ENCODE peak calls at places on chromosomes 11 and 22, in eight cellular contexts. B is GM23338, E is HepG2, A is HCT116, N is endothelial cell of umbilical vein, P is K562, M is H1, I is GM12878. T is an unnamed sample.

GRCh38 chr22:33757443-33758124 is 162.7 kb downstream of the LARGE1 start:
- DNase-seq in P (no peak), M (no peak), I (no peak), B (peak), A (no peak), E (peak), N (no peak), T (no peak)

GRCh38 chr11:117229411-117229810 is 2.5 kb downstream of the PCSK7 start:
- DNase-seq in I (no peak), M (no peak), P (no peak), B (no peak), N (no peak), A (no peak), E (no peak), T (no peak)

GRCh38 chr22:44184006-44184405 is 3.3 kb downstream of the PARVG start:
- DNase-seq in P (no peak), B (no peak), I (no peak), N (no peak), E (no peak), M (no peak), A (no peak), T (peak)

GRCh38 chr11:79076526-79077115 is 364.2 kb downstream of the TENM4 start:
- DNase-seq in E (peak), B (peak), I (no peak), A (peak), M (no peak), P (peak), N (peak), T (no peak)

GRCh38 chr11:70314730-70315129 is 44.2 kb downstream of the PPFIA1 start:
- DNase-seq in M (no peak), I (peak), P (no peak), E (no peak), A (no peak), N (peak), B (no peak), T (no peak)

GRCh38 chr11:9573775-9574555 is 495 bp downstream of the WEE1 start:
- DNase-seq in B (no peak), E (no peak), N (no peak), M (no peak), A (no peak), I (no peak), P (peak), T (no peak)

GRCh38 chr11:103800406-103801114 is 235.9 kb upstream of the DDI1 start:
- DNase-seq in B (peak), M (no peak), A (no peak), P (no peak), I (no peak), E (no peak), N (peak), T (no peak)

GRCh38 chr11:15453211-15453715 is 338.5 kb downstream of the INSC start:
- DNase-seq in N (no peak), A (no peak), P (no peak), E (no peak), B (no peak), I (no peak), M (no peak), T (no peak)

GRCh38 chr22:24450600-24450999 is 23.2 kb downstream of the ADORA2A start:
- DNase-seq in A (no peak), P (no peak), N (peak), E (no peak), I (no peak), B (no peak), M (no peak), T (no peak)

GRCh38 chr11:77152846-77153245 is 24.8 kb downstream of the MYO7A start:
- DNase-seq in B (no peak), E (no peak), A (no peak), N (no peak), I (no peak), P (no peak), M (no peak), T (no peak)

GRCh38 chr22:38843716-38844660 is at the start of gene NPTXR:
- DNase-seq in B (peak), P (peak), A (no peak), N (peak), M (no peak), I (no peak), E (peak), T (no peak)

GRCh38 chr11:18313985-18314763 is 7.8 kb downstream of the HPS5 start:
- DNase-seq in I (no peak), N (no peak), P (no peak), B (peak), E (no peak), A (no peak), M (no peak), T (no peak)

GRCh38 chr11:122305426-122305825 is 189.4 kb upstream of the BLID start:
- DNase-seq in N (no peak), I (no peak), E (no peak), P (no peak), B (no peak), M (no peak), A (no peak), T (no peak)

GRCh38 chr11:62500066-62501035 is 46.3 kb downstream of the AHNAK start:
- DNase-seq in M (no peak), B (peak), I (no peak), N (no peak), A (peak), E (no peak), P (peak), T (no peak)

GRCh38 chr11:44698228-44698923 is 28.4 kb upstream of the TSPAN18 start:
- DNase-seq in M (no peak), N (no peak), P (no peak), A (no peak), B (no peak), I (no peak), E (no peak), T (no peak)

GRCh38 chr22:19567383-19568009 is 43.3 kb upstream of the CLDN5 start:
- DNase-seq in A (no peak), M (no peak), N (peak), I (no peak), E (no peak), P (no peak), B (no peak), T (no peak)

GRCh38 chr11:802018-802617 is 2.9 kb downstream of the PIDD1 start:
- DNase-seq in I (no peak), A (no peak), N (no peak), P (no peak), E (no peak), M (no peak), B (no peak), T (no peak)

GRCh38 chr22:27857441-27857840 is 55.9 kb upstream of the MN1 start:
- DNase-seq in B (no peak), A (no peak), I (no peak), E (no peak), P (no peak), N (no peak), M (no peak), T (no peak)

GRCh38 chr11:128341280-128341679 is 246.1 kb downstream of the ETS1 start:
- DNase-seq in M (no peak), E (no peak), P (no peak), N (peak), I (no peak), B (no peak), A (no peak), T (no peak)

GRCh38 chr11:64670975-64671374 is 52.0 kb downstream of the NRXN2 start:
- DNase-seq in M (no peak), B (no peak), A (no peak), N (no peak), E (no peak), I (no peak), P (peak), T (no peak)

GRCh38 chr11:70834984-70835560 is 417.3 kb downstream of the SHANK2 start:
- DNase-seq in N (no peak), E (no peak), M (no peak), B (no peak), P (no peak), A (no peak), I (no peak), T (no peak)

GRCh38 chr11:8082391-8083087 is 1.5 kb downstream of the TUB start:
- DNase-seq in E (no peak), B (peak), A (no peak), N (no peak), P (no peak), I (no peak), M (no peak), T (no peak)

GRCh38 chr11:44825058-44825795 is 98.5 kb downstream of the TSPAN18 start:
- DNase-seq in M (no peak), E (no peak), B (no peak), P (no peak), I (no peak), A (no peak), N (no peak), T (no peak)

GRCh38 chr22:36295247-36295646 is 42.3 kb downstream of the APOL1 start:
- DNase-seq in P (no peak), A (no peak), B (no peak), M (no peak), I (no peak), E (no peak), N (no peak), T (no peak)

GRCh38 chr22:39384750-39385480 is 14.7 kb upstream of the TAB1 start:
- DNase-seq in P (peak), M (no peak), E (peak), I (no peak), B (peak), N (peak), A (no peak), T (no peak)

GRCh38 chr11:5626191-5626590 is 1.4 kb downstream of the TRIM34 start:
- DNase-seq in N (no peak), A (no peak), B (no peak), E (no peak), M (no peak), P (no peak), I (no peak), T (no peak)

GRCh38 chr11:61963282-61964057 is 4.0 kb downstream of the FTH1 start:
- DNase-seq in M (no peak), E (no peak), I (peak), P (no peak), B (no peak), A (no peak), N (peak), T (no peak)

GRCh38 chr22:19367763-19368367 is 63.7 kb downstream of the HIRA start:
- DNase-seq in N (no peak), B (no peak), A (no peak), P (no peak), E (no peak), M (no peak), I (no peak), T (no peak)

GRCh38 chr11:44950036-44950624 is 553 bp downstream of the TP53I11 start:
- DNase-seq in A (no peak), M (no peak), P (peak), I (no peak), B (no peak), N (peak), E (no peak), T (no peak)

GRCh38 chr11:33844236-33844635 is 47.6 kb downstream of the LMO2 start:
- DNase-seq in P (no peak), E (no peak), A (no peak), N (no peak), I (no peak), B (no peak), M (no peak), T (no peak)

GRCh38 chr11:65827774-65828156 is 6.0 kb upstream of the SNX32 start:
- DNase-seq in E (no peak), A (no peak), P (peak), N (no peak), I (no peak), M (no peak), B (no peak), T (no peak)

GRCh38 chr11:126293726-126294125 is 10.1 kb upstream of the DCPS start:
- DNase-seq in B (no peak), I (no peak), A (no peak), P (no peak), E (no peak), M (no peak), N (no peak), T (no peak)

GRCh38 chr11:86660011-86660595 is 12.3 kb downstream of the ME3 start:
- DNase-seq in B (no peak), E (no peak), I (no peak), M (no peak), A (no peak), P (no peak), N (no peak), T (no peak)

GRCh38 chr22:27238935-27239510 is 562.5 kb downstream of the MN1 start:
- DNase-seq in E (no peak), B (no peak), M (no peak), I (no peak), N (peak), P (peak), A (no peak), T (no peak)

GRCh38 chr11:115244758-115245157 is 259.5 kb downstream of the CADM1 start:
- DNase-seq in A (no peak), B (no peak), N (no peak), M (no peak), E (no peak), P (no peak), I (no peak), T (no peak)

GRCh38 chr11:104653011-104653806 is 245.1 kb downstream of the CASP12 start:
- DNase-seq in P (no peak), B (no peak), M (no peak), N (no peak), E (no peak), A (no peak), I (no peak), T (no peak)

GRCh38 chr11:129315781-129316579 is 59.7 kb upstream of the BARX2 start:
- DNase-seq in E (peak), N (no peak), I (no peak), P (no peak), M (no peak), B (peak), A (peak), T (no peak)

DNA sequence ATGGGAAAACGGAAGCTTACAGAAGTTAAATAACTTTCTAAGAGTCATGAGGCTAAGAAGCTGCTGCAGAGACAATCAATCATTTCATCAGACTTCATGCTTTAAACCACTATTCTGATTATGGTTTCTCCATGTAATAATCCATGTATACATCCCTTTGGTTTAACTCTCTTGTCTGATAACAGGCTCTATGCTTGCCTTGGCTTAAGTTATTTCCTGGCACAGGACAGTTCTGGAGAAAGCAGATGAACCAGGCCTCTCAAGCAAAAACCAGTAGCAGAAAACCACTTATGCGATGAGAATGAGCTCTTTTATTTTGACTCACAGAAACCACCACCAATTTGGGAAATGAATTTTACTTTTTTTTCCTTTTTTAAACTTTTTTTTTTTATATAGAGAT is 6.5 kb upstream of the PCF11 start:
- DNase-seq in A (no peak), B (no peak), P (no peak), I (no peak), M (no peak), N (no peak), E (no peak), T (no peak)
- TF ChIP-seq EZH2 in A (no peak), B (no peak), P (no peak), I (no peak), M (no peak), N (no peak), E (no peak), T (no peak)

DNA sequence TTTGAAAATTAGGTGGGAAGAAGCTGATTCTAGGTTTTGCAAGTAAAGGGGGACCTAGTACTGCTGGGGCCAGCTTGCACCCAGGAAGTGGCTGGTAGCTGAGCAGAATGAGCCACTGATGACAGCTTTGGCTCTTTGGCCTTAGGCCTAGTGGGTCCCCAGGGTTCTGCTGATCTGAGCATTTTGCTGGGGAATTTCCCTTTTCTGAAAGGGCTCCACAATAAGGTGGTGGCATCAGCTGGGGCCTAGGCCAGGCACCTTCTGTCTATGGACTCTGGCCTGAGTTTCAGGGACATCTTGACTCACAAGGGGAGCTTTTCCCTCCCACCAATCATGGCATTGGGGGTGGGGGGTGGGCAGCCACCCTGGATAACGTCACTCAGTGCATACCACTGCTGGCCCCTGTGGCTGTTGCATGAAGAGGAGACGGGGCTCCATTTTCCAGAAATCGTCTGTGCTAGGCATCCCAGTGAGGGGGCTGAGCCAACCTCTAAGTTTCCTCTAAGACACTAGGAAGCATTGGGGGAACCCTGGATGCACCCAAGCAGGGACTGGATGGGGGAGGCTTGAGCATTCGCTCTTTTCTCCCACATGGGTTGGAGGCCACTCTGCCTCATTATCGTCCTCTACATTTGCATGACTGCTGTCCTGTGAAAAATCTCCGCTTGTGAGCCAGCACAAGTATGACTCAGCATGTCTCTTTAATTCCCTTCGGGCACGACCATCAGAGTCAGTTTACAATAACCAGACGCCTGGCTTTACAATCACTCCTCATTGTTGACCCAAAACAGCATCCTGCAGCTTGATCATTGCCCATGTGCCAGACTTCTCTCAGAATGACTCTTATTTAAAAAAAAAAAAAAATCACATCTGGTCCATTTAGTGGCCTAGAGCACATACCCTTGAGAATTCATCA is 145.0 kb upstream of the THY1 start:
- DNase-seq in A (no peak), M (no peak), P (no peak), I (peak), B (peak), E (no peak), N (no peak), T (no peak)
- TF ChIP-seq POLR2AphosphoS5 in A (no peak), M (no peak), P (no peak), I (no peak), B (no peak), E (no peak), N (no peak), T (no peak)

GRCh38 chr11:43581370-43582023 is 99.0 kb upstream of the HSD17B12 start:
- DNase-seq in N (no peak), I (no peak), A (no peak), M (no peak), E (no peak), B (no peak), P (no peak), T (no peak)

GRCh38 chr11:43580735-43581369 is 99.7 kb upstream of the HSD17B12 start:
- DNase-seq in E (no peak), M (no peak), N (no peak), A (no peak), P (peak), B (peak), I (no peak), T (no peak)

GRCh38 chr11:43582024-43582836 is 98.3 kb upstream of the HSD17B12 start:
- DNase-seq in P (no peak), I (no peak), A (no peak), N (no peak), M (no peak), E (no peak), B (peak), T (no peak)

GRCh38 chr11:43583548-43583947 is 97.0 kb upstream of the HSD17B12 start:
- DNase-seq in B (no peak), M (no peak), I (no peak), P (no peak), E (no peak), N (no peak), A (no peak), T (no peak)

DNA sequence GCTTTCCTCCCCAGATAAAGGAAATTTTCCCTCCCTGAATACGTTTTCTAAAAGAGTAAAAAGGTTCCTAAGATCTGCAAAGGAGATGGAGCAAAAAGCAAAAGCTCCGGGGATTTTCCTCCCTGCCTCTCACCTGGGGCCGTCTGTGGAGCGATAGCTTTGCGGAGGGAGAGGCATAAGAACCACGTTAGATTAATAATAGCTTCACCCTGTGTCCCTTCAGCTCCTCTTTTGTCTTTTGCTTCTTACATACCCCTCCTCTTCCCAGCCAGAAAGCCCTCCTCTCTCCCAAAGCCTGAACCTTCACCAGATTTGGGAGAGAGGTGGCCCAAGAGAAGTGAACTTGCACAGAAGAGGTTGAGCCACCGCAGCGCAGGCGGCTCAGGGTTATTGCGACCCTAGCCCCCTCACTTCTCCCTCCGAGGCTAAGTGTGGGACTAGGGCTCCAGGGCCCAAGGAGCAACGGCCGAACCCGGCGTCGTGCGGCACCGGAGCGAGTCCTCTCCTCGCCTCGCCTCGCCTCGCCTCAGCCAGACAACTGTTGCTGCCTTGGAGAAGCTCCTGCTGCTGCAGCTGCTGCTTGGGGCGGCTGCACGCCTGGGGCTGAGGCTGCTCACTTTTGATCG is 97.6 kb upstream of the HSD17B12 start:
- DNase-seq in N (no peak), A (no peak), I (no peak), P (no peak), E (no peak), B (peak), M (no peak), T (no peak)
- TF ChIP-seq EZH2 in N (peak), A (no peak), I (no peak), P (no peak), E (no peak), B (peak), M (peak), T (no peak)

DNA sequence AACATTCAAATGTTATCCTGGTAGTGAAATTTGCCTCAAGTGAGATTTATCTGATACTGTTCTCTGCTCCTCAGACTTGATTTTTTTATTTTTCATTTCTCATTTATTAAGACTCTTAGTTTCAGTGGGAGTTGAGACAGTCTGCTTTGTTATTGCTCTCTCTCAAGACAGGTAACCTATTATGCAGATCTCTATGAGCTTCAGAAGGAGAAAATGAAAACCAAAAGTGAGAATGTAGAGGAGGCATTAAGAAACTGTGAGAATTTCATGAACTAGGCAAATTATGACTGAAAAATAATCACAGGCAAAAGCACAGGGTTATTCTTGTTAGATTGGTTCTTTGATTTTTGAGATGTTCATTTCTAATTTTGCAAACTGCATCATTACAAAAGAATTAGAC is 290.0 kb upstream of the CHORDC1 start:
- DNase-seq in P (no peak), I (no peak), B (no peak), M (no peak), N (no peak), A (no peak), E (no peak), T (no peak)
- TF ChIP-seq POLR2AphosphoS5 in P (no peak), I (no peak), B (no peak), M (no peak), N (no peak), A (no peak), E (no peak), T (no peak)

GRCh38 chr11:20156876-20157613 is 3.2 kb downstream of the DBX1 start:
- DNase-seq in I (no peak), N (no peak), M (no peak), A (no peak), B (peak), P (no peak), E (no peak), T (no peak)
- TF ChIP-seq EZH2 in I (no peak), N (peak), M (peak), A (no peak), B (peak), P (no peak), E (no peak), T (peak)